ENCODE peak calls at places on chromosomes 4 and X, in five cellular contexts. One of them, this sample, is unnamed.

GRCh38 chrX:51891821-51892551 is 1.4 kb upstream of the MAGED1 start:
- DNase-seq in tibial artery: peak
- DNase-seq in smooth muscle cell of the brain vasculature: no peak
- DNase-seq in KG1: no peak
- DNase-seq in D341Med: no peak
- DNase-seq in this sample: no peak

GRCh38 chr4:119205690-119206089 is 6.8 kb upstream of the USP53 start:
- DNase-seq in tibial artery: no peak
- DNase-seq in smooth muscle cell of the brain vasculature: no peak
- DNase-seq in KG1: no peak
- DNase-seq in D341Med: no peak
- DNase-seq in this sample: no peak

GRCh38 chr4:64584981-64585557 is 175.8 kb upstream of the TECRL start:
- DNase-seq in tibial artery: no peak
- DNase-seq in smooth muscle cell of the brain vasculature: no peak
- DNase-seq in KG1: peak
- DNase-seq in D341Med: peak
- DNase-seq in this sample: no peak

GRCh38 chr4:151887151-151887815 is 126.5 kb upstream of the GATB start:
- DNase-seq in tibial artery: no peak
- DNase-seq in smooth muscle cell of the brain vasculature: no peak
- DNase-seq in KG1: no peak
- DNase-seq in D341Med: no peak
- DNase-seq in this sample: no peak

GRCh38 chr4:151485541-151486131 is 76.7 kb downstream of the FHIP1A start:
- DNase-seq in tibial artery: no peak
- DNase-seq in smooth muscle cell of the brain vasculature: no peak
- DNase-seq in KG1: no peak
- DNase-seq in D341Med: no peak
- DNase-seq in this sample: peak

GRCh38 chrX:104618106-104618895 is 52.3 kb downstream of the IL1RAPL2 start:
- DNase-seq in tibial artery: no peak
- DNase-seq in smooth muscle cell of the brain vasculature: no peak
- DNase-seq in KG1: no peak
- DNase-seq in D341Med: no peak
- DNase-seq in this sample: no peak

GRCh38 chr4:1992468-1993168 is 16.2 kb downstream of the NELFA start:
- DNase-seq in tibial artery: no peak
- DNase-seq in smooth muscle cell of the brain vasculature: no peak
- DNase-seq in KG1: no peak
- DNase-seq in D341Med: peak
- DNase-seq in this sample: no peak

GRCh38 chrX:41671082-41671481 is 17.7 kb upstream of the GPR34 start:
- DNase-seq in tibial artery: no peak
- DNase-seq in smooth muscle cell of the brain vasculature: no peak
- DNase-seq in KG1: no peak
- DNase-seq in D341Med: no peak
- DNase-seq in this sample: no peak

GRCh38 chr4:104591505-104591904 is 96.8 kb upstream of the CXXC4 start:
- DNase-seq in tibial artery: no peak
- DNase-seq in smooth muscle cell of the brain vasculature: no peak
- DNase-seq in KG1: no peak
- DNase-seq in D341Med: peak
- DNase-seq in this sample: no peak

GRCh38 chr4:123952530-123953274 is 556.1 kb downstream of the SPRY1 start:
- DNase-seq in tibial artery: no peak
- DNase-seq in smooth muscle cell of the brain vasculature: no peak
- DNase-seq in KG1: no peak
- DNase-seq in D341Med: no peak
- DNase-seq in this sample: no peak

GRCh38 chrX:12955882-12956703 is 18.8 kb upstream of the TMSB4X start:
- DNase-seq in tibial artery: peak
- DNase-seq in smooth muscle cell of the brain vasculature: no peak
- DNase-seq in KG1: peak
- DNase-seq in D341Med: no peak
- DNase-seq in this sample: no peak

GRCh38 chr4:70842761-70843435 is 3.2 kb upstream of the GRSF1 start:
- DNase-seq in tibial artery: no peak
- DNase-seq in smooth muscle cell of the brain vasculature: no peak
- DNase-seq in KG1: no peak
- DNase-seq in D341Med: no peak
- DNase-seq in this sample: no peak

This sample was measured in epithelial cell of proximal tubule.